ENCODE peak calls at places on chromosomes 6 and 20, in six cellular contexts. P is activated naive CD8-positive, alpha-beta T cell treated with anti-CD3 and anti-CD28 coated beads, Interleukin-2, amount 10 ng/mL, durations not matched to agents 7 days and 5 days; B is NCI-H1436; R is stomach; U is DMS153; Q is A549. I is an unnamed sample.

GRCh38 chr6:32816746-32817204 is at the start of gene HLA-DOB:
- DNase-seq in P (no peak), B (no peak), R (no peak), U (no peak), Q (no peak), I (no peak)

GRCh38 chr6:81751388-81752083 is 945 bp downstream of the TENT5A start:
- DNase-seq in P (peak), B (no peak), R (peak), U (peak), Q (peak), I (no peak)

GRCh38 chr6:1864496-1864895 is 254.8 kb downstream of the FOXC1 start:
- DNase-seq in P (no peak), B (no peak), R (no peak), U (no peak), Q (no peak), I (no peak)

GRCh38 chr20:51385941-51386530 is 156.5 kb downstream of the NFATC2 start:
- DNase-seq in P (peak), B (no peak), R (no peak), U (no peak), Q (peak), I (no peak)

GRCh38 chr6:166005846-166006592 is 161.6 kb downstream of the TBXT start:
- DNase-seq in P (no peak), B (peak), R (peak), U (peak), Q (peak), I (peak)

GRCh38 chr6:151240861-151241642 is 1.3 kb downstream of the AKAP12 start:
- DNase-seq in P (peak), B (peak), R (peak), U (peak), Q (peak), I (peak)

GRCh38 chr20:14234666-14235295 is 102.6 kb downstream of the FLRT3 start:
- DNase-seq in P (no peak), B (no peak), R (no peak), U (no peak), Q (no peak), I (no peak)

GRCh38 chr20:50844430-50845100 is 49.7 kb downstream of the BCAS4 start:
- DNase-seq in P (peak), B (no peak), R (peak), U (no peak), Q (peak), I (peak)

GRCh38 chr20:11094196-11094595 is 420.4 kb upstream of the JAG1 start:
- DNase-seq in P (no peak), B (no peak), R (no peak), U (no peak), Q (no peak), I (peak)

GRCh38 chr20:49318430-49319203 is 40.8 kb upstream of the ZNFX1 start:
- DNase-seq in P (peak), B (no peak), R (no peak), U (no peak), Q (no peak), I (no peak)

GRCh38 chr20:4166726-4167035 is 151.3 kb upstream of the RNF24 start:
- DNase-seq in P (no peak), B (no peak), R (no peak), U (no peak), Q (no peak), I (no peak)

GRCh38 chr6:163533443-163533842 is 118.9 kb downstream of the QKI start:
- DNase-seq in P (no peak), B (no peak), R (no peak), U (peak), Q (peak), I (peak)

GRCh38 chr6:109071125-109071917 is 23.3 kb downstream of the SESN1 start:
- DNase-seq in P (no peak), B (no peak), R (no peak), U (no peak), Q (no peak), I (no peak)

GRCh38 chr20:25207149-25207959 is 11.8 kb downstream of the ENTPD6 start:
- DNase-seq in P (no peak), B (no peak), R (peak), U (no peak), Q (no peak), I (no peak)

GRCh38 chr6:118986312-118986711 is 51.4 kb upstream of the MCM9 start:
- DNase-seq in P (no peak), B (no peak), R (no peak), U (no peak), Q (no peak), I (no peak)

GRCh38 chr6:1761472-1761871 is 151.8 kb downstream of the FOXC1 start:
- DNase-seq in P (no peak), B (peak), R (no peak), U (peak), Q (no peak), I (peak)

GRCh38 chr6:96990989-96991388 is 66.5 kb downstream of the KLHL32 start:
- DNase-seq in P (no peak), B (no peak), R (no peak), U (no peak), Q (no peak), I (no peak)

GRCh38 chr20:8481636-8482035 is 349.6 kb downstream of the PLCB1 start:
- DNase-seq in P (no peak), B (no peak), R (no peak), U (no peak), Q (no peak), I (no peak)

GRCh38 chr6:40413231-40413755 is 173.9 kb downstream of the LRFN2 start:
- DNase-seq in P (no peak), B (no peak), R (no peak), U (no peak), Q (no peak), I (no peak)

GRCh38 chr6:158793432-158793831 is 25.7 kb downstream of the EZR start:
- DNase-seq in P (no peak), B (no peak), R (peak), U (no peak), Q (peak), I (no peak)

GRCh38 chr6:158991017-158991723 is 8.8 kb downstream of the RSPH3 start:
- DNase-seq in P (no peak), B (no peak), R (no peak), U (no peak), Q (no peak), I (no peak)

GRCh38 chr6:18432180-18432579 is 45.0 kb downstream of the RNF144B start:
- DNase-seq in P (no peak), B (no peak), R (no peak), U (no peak), Q (no peak), I (no peak)

I was measured in retinal pigment epithelial cell.